ENCODE peak calls at places on chromosomes 11 and 22, in eight cellular contexts. Z, V, F, J, E, N, G and C are unnamed samples.

GRCh38 chr22:29155966-29156365 is 49.7 kb upstream of the EMID1 start:
- DNase-seq in Z (no peak), E (no peak), G (no peak), V (no peak), J (no peak), N (no peak), F (no peak), C (no peak)

GRCh38 chr22:25404923-25405853 is 159.3 kb upstream of the GRK3 start:
- DNase-seq in J (peak), F (peak), N (peak), G (peak), E (peak), V (peak), Z (peak), C (peak)

GRCh38 chr22:37317698-37318210 is 35.4 kb downstream of the CYTH4 start:
- DNase-seq in N (no peak), E (no peak), V (no peak), Z (no peak), J (no peak), G (no peak), F (no peak), C (no peak)

GRCh38 chr11:74018331-74019005 is 9.6 kb upstream of the UCP3 start:
- DNase-seq in E (peak), V (peak), G (no peak), N (peak), F (peak), J (no peak), Z (no peak), C (peak)

GRCh38 chr11:65906602-65907001 is 6.4 kb upstream of the FOSL1 start:
- DNase-seq in N (no peak), Z (no peak), J (no peak), E (no peak), F (peak), V (no peak), G (no peak), C (no peak)

GRCh38 chr22:49269371-49269770 is 558.3 kb downstream of the BRD1 start:
- DNase-seq in Z (no peak), G (no peak), J (no peak), N (no peak), V (no peak), E (no peak), F (no peak), C (no peak)

GRCh38 chr22:27895600-27895999 is 23.5 kb downstream of the PITPNB start:
- DNase-seq in F (no peak), J (no peak), G (no peak), N (no peak), V (no peak), E (no peak), Z (no peak), C (no peak)

GRCh38 chr11:20451568-20451967 is 64.1 kb downstream of the PRMT3 start:
- DNase-seq in F (no peak), Z (no peak), N (no peak), V (no peak), J (no peak), G (no peak), E (no peak), C (no peak)

GRCh38 chr11:79758325-79758724 is 317.5 kb upstream of the TENM4 start:
- DNase-seq in F (no peak), V (no peak), N (no peak), J (no peak), G (no peak), E (no peak), Z (no peak), C (no peak)

GRCh38 chr11:105045897-105046296 is 762 bp upstream of the CARD16 start:
- DNase-seq in G (no peak), F (no peak), N (no peak), Z (no peak), J (no peak), E (peak), V (no peak), C (no peak)

GRCh38 chr11:17827006-17827405 is 92.4 kb downstream of the KCNC1 start:
- DNase-seq in G (peak), E (no peak), N (no peak), J (peak), V (no peak), F (no peak), Z (no peak), C (no peak)

GRCh38 chr11:73182824-73183321 is 35.2 kb upstream of the P2RY2 start:
- DNase-seq in E (no peak), V (peak), G (no peak), Z (no peak), N (peak), J (no peak), F (no peak), C (no peak)

GRCh38 chr22:49967333-49968241 is 7.0 kb downstream of the PIM3 start:
- DNase-seq in N (peak), G (no peak), Z (no peak), F (no peak), E (peak), J (peak), V (peak), C (peak)

DNA sequence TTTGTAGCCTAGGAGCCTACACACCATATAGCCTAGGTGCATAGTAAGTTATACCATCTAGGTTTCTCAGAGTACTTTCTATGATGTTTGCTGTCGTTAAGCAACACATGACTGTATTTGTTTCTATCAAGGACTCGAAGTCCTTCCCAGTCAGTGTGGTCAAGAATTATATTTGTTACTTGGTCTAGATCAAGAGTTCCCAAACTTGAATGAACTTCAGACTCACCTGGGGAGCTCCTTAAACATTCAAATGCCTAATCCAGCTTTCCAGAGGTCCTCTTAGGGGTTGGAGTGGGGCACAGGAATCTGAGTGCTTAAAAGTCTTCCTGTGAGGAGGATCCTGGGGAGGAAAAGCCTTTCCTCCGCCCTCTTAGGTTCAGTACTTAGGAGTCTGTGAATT is 41.5 kb upstream of the PAMR1 start:
- DNase-seq in E (no peak), Z (no peak), J (no peak), N (no peak), V (no peak), F (no peak), G (no peak), C (no peak)
- H3K27ac ChIP-seq in E (no peak), Z (no peak), J (no peak), N (no peak), V (peak), F (no peak), G (no peak), C (no peak)

DNA sequence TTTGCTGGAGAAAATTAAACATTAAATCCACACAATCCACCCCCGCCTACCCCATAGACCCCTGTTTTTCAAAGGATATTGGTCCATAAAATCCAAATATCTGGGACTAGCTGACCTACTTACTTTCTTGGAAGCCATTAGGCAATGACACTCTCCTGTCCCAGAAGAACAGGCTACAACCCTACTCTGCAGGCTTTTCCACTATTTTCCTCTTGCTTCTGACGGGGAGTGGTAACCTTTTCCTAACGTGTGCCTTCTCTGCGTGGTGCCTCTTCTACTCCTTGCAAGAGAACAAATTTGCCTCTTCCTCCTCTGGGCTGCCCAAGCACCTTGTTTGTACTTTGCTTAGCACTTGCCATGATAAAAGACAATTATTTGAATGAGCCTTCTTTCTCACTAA is 51.6 kb downstream of the UBASH3B start:
- DNase-seq in G (no peak), E (no peak), N (no peak), J (no peak), Z (no peak), V (no peak), F (no peak), C (no peak)
- H3K27ac ChIP-seq in G (peak), E (no peak), N (no peak), J (peak), Z (no peak), V (no peak), F (peak), C (no peak)

GRCh38 chr22:23287136-23288095 is 107.1 kb downstream of the BCR start:
- DNase-seq in J (no peak), N (no peak), Z (no peak), E (no peak), F (no peak), G (no peak), V (no peak), C (no peak)
- H3K27ac ChIP-seq in J (no peak), N (no peak), Z (no peak), E (no peak), F (no peak), G (no peak), V (no peak), C (no peak)

GRCh38 chr11:30631148-30631547 is 45.0 kb upstream of the MPPED2 start:
- DNase-seq in J (no peak), N (no peak), G (no peak), Z (no peak), V (no peak), E (no peak), F (no peak), C (no peak)

DNA sequence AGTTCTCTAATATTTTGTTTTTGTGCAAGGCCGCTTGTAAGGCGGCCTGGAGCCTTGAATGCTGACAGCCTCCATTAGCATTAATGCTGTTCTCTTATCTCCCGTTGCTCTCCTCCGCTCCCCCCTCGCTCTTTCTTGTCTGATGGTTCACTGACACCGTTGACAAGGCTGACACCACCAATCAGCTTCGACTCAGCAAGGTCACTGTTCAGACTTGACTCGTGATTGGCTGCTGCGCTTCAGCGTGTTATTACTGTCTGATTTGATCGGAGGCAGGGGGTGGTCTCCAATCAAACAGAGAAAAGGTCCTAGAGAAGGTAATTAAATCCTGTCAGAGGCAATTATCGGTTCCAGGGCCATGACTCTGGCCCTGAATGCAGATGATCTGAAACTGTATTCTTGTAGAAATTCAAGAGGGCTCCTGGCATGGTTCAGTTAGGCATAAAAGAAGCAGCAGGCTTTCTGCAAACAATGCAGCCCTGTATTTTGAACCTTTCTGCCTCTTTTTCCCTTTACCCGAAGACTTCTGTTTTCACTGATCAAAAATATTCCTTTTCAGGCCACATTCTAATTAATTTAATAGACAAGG is 49.3 kb upstream of the MPPED2 start:
- DNase-seq in G (no peak), F (peak), Z (no peak), J (peak), E (no peak), N (no peak), V (no peak), C (peak)
- H3K27ac ChIP-seq in G (no peak), F (no peak), Z (no peak), J (no peak), E (no peak), N (no peak), V (no peak), C (no peak)

GRCh38 chr11:11422291-11423128 is 69.5 kb upstream of the CSNK2A3 start:
- DNase-seq in G (no peak), F (no peak), E (no peak), N (no peak), J (no peak), Z (no peak), V (no peak), C (no peak)
- H3K27ac ChIP-seq in G (no peak), F (no peak), E (no peak), N (no peak), J (no peak), Z (no peak), V (no peak), C (no peak)

GRCh38 chr11:109851780-109852390 is 241.3 kb upstream of the ZC3H12C start:
- DNase-seq in Z (no peak), V (no peak), J (no peak), F (peak), N (no peak), E (no peak), G (peak), C (no peak)
- H3K27ac ChIP-seq in Z (no peak), V (no peak), J (no peak), F (no peak), N (no peak), E (no peak), G (peak), C (no peak)

DNA sequence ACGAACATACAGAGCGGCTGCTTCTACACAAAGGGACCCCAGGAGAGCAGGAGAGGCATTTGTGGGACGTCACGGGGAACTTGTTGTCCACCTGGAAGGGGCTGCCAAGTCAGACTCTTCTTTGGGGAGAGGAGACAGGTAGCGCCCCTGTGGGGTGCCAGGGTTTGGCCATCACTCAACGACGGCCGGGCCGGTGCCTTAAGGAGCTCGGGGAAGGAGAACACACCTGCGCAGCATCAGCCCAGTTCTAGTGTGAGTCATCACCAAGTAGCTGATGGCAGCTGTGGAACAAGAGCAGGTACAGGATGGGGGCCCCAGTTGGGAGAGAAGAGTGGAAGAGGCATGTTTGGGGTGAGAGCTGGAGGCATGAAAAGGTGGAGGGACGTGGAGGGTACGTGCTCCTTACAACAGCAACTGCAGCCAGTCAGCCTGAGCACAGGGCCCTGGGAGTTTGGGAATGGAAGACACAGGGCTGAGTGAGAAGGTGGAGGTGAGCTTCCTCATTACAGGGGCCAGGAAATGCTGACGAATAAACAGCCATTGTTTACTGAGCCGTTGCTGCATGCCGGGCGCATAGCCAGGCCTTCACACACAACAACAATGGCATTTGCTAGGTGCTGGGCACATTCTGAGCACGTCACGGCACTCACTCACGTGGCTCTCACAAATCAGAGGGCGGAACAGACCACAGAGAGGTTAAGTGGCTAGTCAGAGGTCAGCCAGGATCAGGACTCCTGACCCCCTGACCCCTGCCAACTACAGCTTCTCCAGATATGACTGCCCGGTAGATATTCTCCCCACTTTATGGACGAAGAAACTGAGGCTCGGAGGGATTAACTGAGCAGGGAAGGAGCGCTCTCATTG is 29.1 kb upstream of the TP53I11 start:
- DNase-seq in Z (no peak), J (no peak), E (no peak), F (no peak), V (peak), G (peak), N (no peak), C (no peak)
- H3K27ac ChIP-seq in Z (no peak), J (no peak), E (no peak), F (no peak), V (peak), G (peak), N (peak), C (no peak)